ENCODE peak calls at places on chromosomes 12 and 14, in four cellular contexts. E, H, K and W are unnamed samples.

GRCh38 chr12:126708492-126708896 is 1558.5 kb upstream of the TMEM132C start:
- DNase-seq in E (no peak), H (no peak), K (no peak), W (no peak)

GRCh38 chr12:77102691-77103090 is 37.3 kb upstream of the E2F7 start:
- DNase-seq in E (no peak), H (no peak), K (no peak), W (no peak)

GRCh38 chr12:120224304-120225199 is 23.6 kb upstream of the RPLP0 start:
- DNase-seq in E (peak; percentile 84), H (peak; percentile 72), K (no peak), W (no peak)

GRCh38 chr12:106299193-106299794 is 3.2 kb upstream of the TCP11L2 start:
- DNase-seq in E (no peak), H (no peak), K (no peak), W (no peak)

GRCh38 chr12:106758349-106758951 is 16.0 kb upstream of the RIC8B start:
- DNase-seq in E (no peak), H (no peak), K (no peak), W (no peak)

GRCh38 chr14:21913759-21914158 is 240.1 kb upstream of the OR4E1 start:
- DNase-seq in E (peak; percentile 3), H (peak; percentile 89), K (peak; percentile 38), W (no peak)

GRCh38 chr12:124536613-124537012 is 30.8 kb downstream of the NCOR2 start:
- DNase-seq in E (no peak), H (no peak), K (no peak), W (no peak)

GRCh38 chr14:86788229-86788628 is 1204.8 kb downstream of the GALC start:
- DNase-seq in E (no peak), H (no peak), K (no peak), W (no peak)

GRCh38 chr12:107196681-107197080 is 103.3 kb upstream of the CRY1 start:
- DNase-seq in E (no peak), H (no peak), K (no peak), W (no peak)

GRCh38 chr14:30572771-30573170 is 13.8 kb downstream of the G2E3 start:
- DNase-seq in E (no peak), H (no peak), K (no peak), W (no peak)

GRCh38 chr12:113515082-113515856 is 43.6 kb upstream of the LHX5 start:
- DNase-seq in E (no peak), H (no peak), K (no peak), W (no peak)

GRCh38 chr14:87816421-87816820 is 176.6 kb downstream of the GALC start:
- DNase-seq in E (no peak), H (no peak), K (no peak), W (no peak)

GRCh38 chr12:101775814-101776213 is 36.6 kb upstream of the SYCP3 start:
- DNase-seq in E (no peak), H (no peak), K (no peak), W (no peak)

GRCh38 chr14:100841445-100842403 is 15.8 kb downstream of the MEG3 start:
- DNase-seq in E (no peak), H (no peak), K (no peak), W (no peak)

GRCh38 chr12:130043685-130044421 is 118.4 kb upstream of the FZD10 start:
- DNase-seq in E (no peak), H (peak; percentile 38), K (no peak), W (no peak)

GRCh38 chr12:68977335-68977734 is 44.4 kb upstream of the CPM start:
- DNase-seq in E (no peak), H (no peak), K (no peak), W (no peak)

GRCh38 chr12:12890815-12891645 is at the start of gene GPRC5A:
- DNase-seq in E (peak; percentile 84), H (peak; percentile 95), K (peak; percentile 96), W (peak; percentile 98)

GRCh38 chr12:32548691-32549412 is 130.2 kb upstream of the DNM1L start:
- DNase-seq in E (peak; percentile 30), H (no peak), K (peak; percentile 20), W (peak; percentile 80)

GRCh38 chr12:84413656-84414055 is 498.9 kb downstream of the SLC6A15 start:
- DNase-seq in E (no peak), H (no peak), K (no peak), W (no peak)

GRCh38 chr12:104596876-104597833 is 140.4 kb downstream of the CHST11 start:
- DNase-seq in E (no peak), H (no peak), K (no peak), W (no peak)

GRCh38 chr12:2958432-2959193 is 584 bp upstream of the TEAD4 start:
- DNase-seq in E (peak; percentile 81), H (peak; percentile 73), K (peak; percentile 33), W (peak; percentile 82)

GRCh38 chr12:111025301-111025700 is 104.9 kb upstream of the MYL2 start:
- DNase-seq in E (no peak), H (no peak), K (no peak), W (no peak)

GRCh38 chr12:12872139-12872933 is 19.0 kb upstream of the GPRC5A start:
- DNase-seq in E (no peak), H (peak; percentile 83), K (no peak), W (no peak)

GRCh38 chr14:65478596-65478995 is 66.1 kb downstream of the FUT8 start:
- DNase-seq in E (no peak), H (peak; percentile 14), K (no peak), W (no peak)

GRCh38 chr12:65941388-65941787 is 117.1 kb downstream of the HMGA2 start:
- DNase-seq in E (no peak), H (no peak), K (no peak), W (no peak)

GRCh38 chr14:55327179-55327578 is 56.0 kb downstream of the FBXO34 start:
- DNase-seq in E (no peak), H (no peak), K (no peak), W (no peak)

GRCh38 chr12:40792792-40793386 is 100.7 kb downstream of the CNTN1 start:
- DNase-seq in E (no peak), H (no peak), K (no peak), W (no peak)

GRCh38 chr12:57491393-57492280 is 3.8 kb downstream of the MARS1 start:
- DNase-seq in E (no peak), H (no peak), K (no peak), W (no peak)

GRCh38 chr12:117045998-117046374 is 53.2 kb downstream of the TESC start:
- DNase-seq in E (no peak), H (peak; percentile 61), K (no peak), W (no peak)
- TF ChIP-seq CTCF in E (no peak), H (peak; percentile 9), K (no peak), W (no peak)

GRCh38 chr12:95836185-95836609 is 22.6 kb upstream of the SNRPF start:
- DNase-seq in E (no peak), H (no peak), K (no peak), W (no peak)

GRCh38 chr12:95836630-95837239 is 22.0 kb upstream of the SNRPF start:
- DNase-seq in E (peak; percentile 8), H (no peak), K (no peak), W (no peak)

GRCh38 chr12:95838125-95838524 is 20.6 kb upstream of the SNRPF start:
- DNase-seq in E (no peak), H (peak; percentile 41), K (no peak), W (no peak)

GRCh38 chr12:95834572-95834971 is 24.2 kb upstream of the SNRPF start:
- DNase-seq in E (no peak), H (no peak), K (no peak), W (no peak)

GRCh38 chr12:95837240-95838038 is 21.3 kb upstream of the SNRPF start:
- DNase-seq in E (no peak), H (no peak), K (no peak), W (no peak)
- H3K4me3 ChIP-seq in E (no peak overlapping the region), H (no peak overlapping the region), K (no peak overlapping the region), W (no peak overlapping the region)

DNA sequence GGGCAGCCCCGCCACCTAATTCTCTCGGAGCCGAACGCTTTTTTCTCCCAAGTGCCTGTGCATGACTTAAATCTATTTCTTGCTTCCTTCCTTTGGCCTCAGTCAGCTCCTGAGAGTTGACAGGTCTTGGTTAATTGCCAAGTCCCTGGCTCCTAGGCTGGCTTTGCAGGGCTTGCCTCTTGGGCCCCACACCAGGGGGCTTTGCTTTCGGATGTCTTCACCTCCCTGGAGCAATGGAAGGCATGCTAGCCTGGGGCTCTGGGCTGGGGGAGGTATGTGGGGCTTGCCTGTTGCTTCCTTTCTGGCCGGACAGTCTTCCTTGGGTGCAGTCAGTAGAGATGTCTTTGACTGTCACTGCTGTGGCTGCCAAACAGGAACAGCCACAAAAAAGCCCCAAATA is 2.2 kb upstream of the KRT80 start:
- DNase-seq in E (no peak), H (peak; percentile 62), K (no peak), W (no peak)
- H3K27ac ChIP-seq in E (peak overlapping the region; percentile 3), H (peak overlapping the region; percentile 86), K (peak overlapping the region; percentile 82), W (peak overlapping the region; percentile 70)

GRCh38 chr14:23095196-23096108 is at the start of gene C14orf119:
- DNase-seq in E (peak; percentile 99), H (peak; percentile 100), K (peak; percentile 100), W (peak; percentile 100)
- TF ChIP-seq CTCF in E (no peak), H (no peak), K (no peak), W (no peak)

GRCh38 chr12:45216297-45216982 is 545 bp downstream of the ANO6 start:
- DNase-seq in E (peak; percentile 30), H (peak; percentile 70), K (peak; percentile 37), W (peak; percentile 79)
- H3K4me3 ChIP-seq in E (peak overlapping the region; percentile 89), H (peak overlapping the region; percentile 59), K (peak overlapping the region; percentile 87), W (peak overlapping the region; percentile 81)

DNA sequence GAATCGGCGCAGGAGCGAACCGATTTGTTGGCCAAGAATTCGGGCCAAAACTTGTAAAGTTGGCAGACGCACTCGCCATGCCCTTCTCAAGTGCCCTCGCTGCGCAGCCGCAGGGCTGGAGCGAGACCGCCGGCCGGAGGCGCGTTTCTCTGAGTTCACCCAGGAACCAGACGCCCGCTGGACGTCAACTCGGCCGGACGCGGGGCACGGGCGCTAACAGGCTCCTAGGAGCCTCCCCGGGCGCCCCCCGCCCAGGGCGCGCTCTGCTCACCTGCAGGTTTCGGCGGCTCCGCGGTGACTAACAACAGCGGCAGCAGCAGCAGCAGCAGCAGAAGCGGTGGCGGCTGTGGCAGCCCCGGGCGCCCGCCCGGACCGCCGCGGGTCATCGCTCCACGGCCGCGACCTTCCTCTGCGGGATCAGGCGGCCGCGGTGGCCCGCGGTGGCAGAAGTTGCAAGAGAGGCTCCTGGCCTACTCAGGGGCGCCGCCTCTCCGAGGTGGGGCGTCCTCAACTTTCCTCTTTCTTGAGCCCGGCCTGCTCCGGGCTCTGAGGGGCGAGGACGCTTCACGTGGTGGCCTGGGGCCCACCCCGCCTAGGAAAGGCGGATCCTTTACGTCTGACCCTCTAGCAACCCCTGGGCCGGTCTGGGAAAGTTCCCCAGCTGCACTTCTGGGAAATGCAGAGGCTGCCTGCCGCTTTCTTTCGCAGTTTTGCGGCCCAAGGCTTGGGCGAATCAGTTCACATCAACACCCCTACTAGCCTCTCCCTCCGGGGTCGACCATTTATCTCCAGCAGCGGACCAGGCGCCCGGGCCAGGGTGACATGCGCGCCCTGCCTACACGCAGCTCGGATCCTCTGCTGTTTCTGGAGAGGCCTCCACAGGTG is at the start of gene PLBD1:
- DNase-seq in E (peak; percentile 82), H (peak; percentile 67), K (peak; percentile 28), W (peak; percentile 73)
- H3K27ac ChIP-seq in E (peak within 1 kb of the TSS; percentile 95), H (peak within 1 kb of the TSS; percentile 51), K (peak within 1 kb of the TSS; percentile 45), W (peak within 1 kb of the TSS; percentile 45)